ENCODE peak calls at places on chromosomes 4 and X, in five cellular contexts. Z, B, A, E and Q are unnamed samples.

GRCh38 chr4:61572160-61572559 is 372.0 kb downstream of the ADGRL3 start:
- DNase-seq in A (no peak), E (no peak), Z (peak; percentile 41), B (peak; percentile 24), Q (no peak)

GRCh38 chr4:71009091-71009490 is 15.6 kb downstream of the DCK start:
- DNase-seq in Z (peak; percentile 16), B (peak; percentile 72), E (no peak), A (no peak), Q (no peak)

GRCh38 chr4:113406723-113407016 is 354.9 kb downstream of the CAMK2D start:
- DNase-seq in Z (no peak), B (no peak), A (no peak), E (no peak), Q (no peak)

GRCh38 chr4:82063017-82063416 is 310.8 kb downstream of the HNRNPD start:
- DNase-seq in A (no peak), Z (no peak), B (no peak), E (no peak), Q (no peak)

GRCh38 chrX:74421181-74422028 is at the start of gene SLC16A2:
- DNase-seq in B (peak; percentile 71), Z (peak; percentile 82), E (peak; percentile 83), A (peak; percentile 50), Q (peak; percentile 82)

GRCh38 chr4:159101983-159102622 is 776 bp upstream of the RAPGEF2 start:
- DNase-seq in E (peak; percentile 63), A (no peak), B (no peak), Z (peak; percentile 13), Q (peak; percentile 54)

GRCh38 chr4:38316045-38316444 is 348.0 kb upstream of the KLF3 start:
- DNase-seq in B (no peak), Z (no peak), A (no peak), E (no peak), Q (no peak)

GRCh38 chr4:139866270-139866962 is 200.8 kb downstream of the MGST2 start:
- DNase-seq in Z (no peak), B (no peak), E (no peak), A (no peak), Q (no peak)

GRCh38 chr4:15920723-15921591 is 17.6 kb downstream of the FGFBP1 start:
- DNase-seq in Z (peak; percentile 92), A (no peak), B (peak; percentile 99), E (peak; percentile 92), Q (no peak)

GRCh38 chr4:126548890-126549289 is 1083.9 kb upstream of the INTU start:
- DNase-seq in E (no peak), Z (no peak), A (no peak), B (no peak), Q (no peak)

GRCh38 chr4:46946914-46947313 is 37.9 kb upstream of the COX7B2 start:
- DNase-seq in E (no peak), A (no peak), Z (peak; percentile 72), B (peak; percentile 1), Q (no peak)

GRCh38 chr4:125780159-125780558 is 465.4 kb downstream of the FAT4 start:
- DNase-seq in A (no peak), Z (peak; percentile 53), B (peak; percentile 28), E (no peak), Q (no peak)

GRCh38 chr4:23861897-23862296 is 27.9 kb downstream of the PPARGC1A start:
- DNase-seq in E (no peak), A (no peak), Z (no peak), B (no peak), Q (no peak)

GRCh38 chr4:9685692-9686091 is 95.7 kb upstream of the DRD5 start:
- DNase-seq in A (no peak), B (no peak), E (no peak), Z (no peak), Q (no peak)

GRCh38 chr4:138327334-138327733 is 85.2 kb upstream of the SLC7A11 start:
- DNase-seq in E (no peak), B (no peak), A (no peak), Z (no peak), Q (no peak)

GRCh38 chr4:42331914-42332368 is 65.3 kb upstream of the SHISA3 start:
- DNase-seq in Z (no peak), A (no peak), B (peak; percentile 73), E (no peak), Q (no peak)

GRCh38 chr4:139243448-139244365 is 36.3 kb downstream of the MGARP start:
- DNase-seq in A (no peak), E (peak; percentile 80), B (peak; percentile 99), Z (peak; percentile 94), Q (no peak)

GRCh38 chrX:9704876-9705465 is 60.7 kb downstream of the GPR143 start:
- DNase-seq in Z (no peak), E (no peak), B (no peak), A (no peak), Q (no peak)

GRCh38 chr4:138035781-138036258 is 206.3 kb downstream of the SLC7A11 start:
- DNase-seq in E (peak; percentile 59), B (peak; percentile 76), Z (peak; percentile 90), A (no peak), Q (peak; percentile 43)

GRCh38 chr4:94834496-94834895 is 76.7 kb downstream of the BMPR1B start:
- DNase-seq in Z (no peak), A (no peak), B (no peak), E (no peak), Q (no peak)

GRCh38 chr4:112633477-112634235 is 3.1 kb downstream of the ZGRF1 start:
- DNase-seq in B (peak; percentile 55), E (no peak), A (no peak), Z (peak; percentile 82), Q (peak; percentile 36)

GRCh38 chr4:57462843-57463242 is 352.7 kb upstream of the IGFBP7 start:
- DNase-seq in Z (no peak), B (no peak), A (no peak), E (no peak), Q (no peak)

GRCh38 chrX:48076343-48076742 is 4.9 kb upstream of the ZNF630 start:
- DNase-seq in Z (no peak), B (no peak), A (no peak), E (no peak), Q (no peak)
- H3K4me3 ChIP-seq in Z (no peak overlapping the region), B (no peak overlapping the region), A (no peak overlapping the region), E (no peak overlapping the region), Q (no peak overlapping the region)

DNA sequence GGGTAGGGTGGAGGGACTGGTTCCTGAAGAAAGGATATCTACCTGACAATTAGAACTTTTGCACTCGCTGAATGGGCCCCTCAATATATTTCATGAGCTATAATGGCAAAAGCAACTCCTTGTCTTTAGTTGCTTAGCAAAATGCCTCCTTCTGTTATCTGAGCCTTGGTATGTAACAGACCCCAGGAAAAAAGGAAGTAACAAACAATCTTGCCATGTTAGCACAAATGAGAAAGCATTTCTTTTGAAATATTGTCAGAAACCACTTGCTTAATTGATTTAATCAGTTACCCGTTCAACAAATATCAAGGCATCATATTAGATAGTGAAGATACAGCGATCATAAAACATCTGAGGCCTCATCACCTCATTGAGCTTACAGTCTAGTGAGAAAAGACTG is 74.6 kb upstream of the MAGEA10 start:
- DNase-seq in Z (no peak), E (no peak), A (no peak), B (no peak), Q (no peak)
- H3K4me3 ChIP-seq in Z (no peak overlapping the region), E (no peak overlapping the region), A (no peak overlapping the region), B (no peak overlapping the region), Q (no peak overlapping the region)

DNA sequence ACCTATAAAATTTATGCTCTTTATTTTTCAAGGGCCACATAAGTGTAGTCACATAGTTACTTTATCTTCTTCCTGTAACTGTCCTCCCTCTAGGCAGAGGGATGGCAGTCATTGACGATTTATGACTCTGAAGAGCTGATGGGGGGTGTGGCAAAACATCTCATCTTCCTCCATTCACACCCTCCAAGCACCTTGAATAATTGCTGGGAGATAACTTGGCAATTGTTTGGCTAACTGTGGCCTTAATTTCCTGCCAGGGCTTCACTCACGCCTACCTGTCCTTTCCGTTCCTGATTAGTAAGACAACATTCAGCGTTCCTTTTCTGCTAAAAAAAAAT is 329.2 kb downstream of the ARHGAP10 start:
- DNase-seq in E (no peak), Z (no peak), A (no peak), B (no peak), Q (no peak)
- H3K4me3 ChIP-seq in E (no peak overlapping the region), Z (no peak overlapping the region), A (peak overlapping the region; percentile 35), B (no peak overlapping the region), Q (no peak overlapping the region)

GRCh38 chr4:110635155-110635479 is 12.2 kb upstream of the PITX2 start:
- DNase-seq in B (no peak), E (no peak), Z (no peak), A (no peak), Q (no peak)
- H3K4me3 ChIP-seq in B (no peak overlapping the region), E (no peak overlapping the region), Z (no peak overlapping the region), A (no peak overlapping the region), Q (no peak overlapping the region)

DNA sequence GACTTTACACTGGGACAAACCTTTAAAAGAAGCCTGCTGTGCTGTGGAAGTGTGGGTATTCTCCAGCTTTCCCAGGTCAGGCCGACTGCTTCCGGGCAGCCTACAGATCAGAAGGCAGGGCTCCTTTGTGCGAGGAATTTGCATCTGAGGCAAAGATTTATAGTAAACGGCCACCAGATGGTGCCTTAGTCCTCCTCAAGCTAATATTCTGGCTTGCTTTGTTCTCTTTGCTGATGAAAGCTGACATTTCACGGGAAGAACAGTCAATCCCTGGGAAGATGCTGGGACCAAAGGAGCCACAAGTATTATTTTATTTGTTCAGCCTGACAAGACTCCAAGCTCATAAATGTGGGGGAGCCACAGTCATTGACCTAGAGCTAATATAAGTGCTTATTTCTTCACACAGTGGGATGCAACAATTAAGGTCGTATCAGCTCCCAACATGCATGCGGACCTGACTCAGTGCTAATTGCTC is 120.8 kb upstream of the TRIM2 start:
- DNase-seq in B (peak; percentile 78), A (peak; percentile 53), E (peak; percentile 78), Z (peak; percentile 89), Q (peak; percentile 66)
- H3K4me3 ChIP-seq in B (no peak overlapping the region), A (no peak overlapping the region), E (no peak overlapping the region), Z (no peak overlapping the region), Q (no peak overlapping the region)

GRCh38 chr4:40059362-40059761 is 2.7 kb downstream of the N4BP2 start:
- DNase-seq in A (no peak), Z (no peak), E (no peak), B (no peak), Q (no peak)
- H3K4me3 ChIP-seq in A (no peak overlapping the region), Z (no peak overlapping the region), E (no peak overlapping the region), B (no peak overlapping the region), Q (no peak overlapping the region)

DNA sequence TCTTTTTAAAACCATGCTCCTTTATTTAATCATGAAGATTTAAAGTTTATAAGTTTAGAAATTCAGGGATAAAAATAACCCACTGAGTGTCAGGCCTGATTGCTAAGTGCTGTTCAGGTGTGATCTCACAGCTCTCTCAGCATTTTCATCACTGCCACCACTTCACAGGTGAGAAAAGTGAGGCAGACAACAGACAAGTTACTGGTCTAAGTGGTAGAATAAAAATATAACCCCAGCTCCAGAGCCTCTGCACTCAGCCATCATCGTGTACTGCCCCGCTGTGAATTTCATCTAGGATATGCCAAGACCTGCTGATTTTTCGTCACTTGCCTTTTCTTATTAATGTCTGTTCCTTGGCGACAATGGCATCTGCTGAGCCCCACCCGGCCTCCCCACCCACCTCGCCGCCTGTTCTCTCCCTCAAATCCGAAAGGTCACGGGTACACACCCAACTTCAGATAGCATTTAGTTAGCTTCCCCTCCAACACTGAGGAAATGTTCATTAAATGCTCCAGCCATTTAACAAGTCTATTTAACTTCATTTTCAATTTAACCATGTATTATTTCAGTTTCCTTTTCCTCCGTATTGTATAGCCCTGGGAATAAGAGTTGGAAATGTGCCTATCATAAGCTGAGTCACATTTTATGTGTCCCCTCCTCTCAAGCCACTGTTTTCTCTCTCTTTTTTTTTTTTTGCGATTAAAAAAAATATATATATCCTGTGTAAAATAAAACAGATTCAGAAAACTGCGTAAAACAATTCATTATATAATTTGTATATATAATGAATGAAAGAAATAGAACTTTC is 236.5 kb downstream of the CBR4 start:
- DNase-seq in A (no peak), E (no peak), Z (no peak), B (no peak), Q (no peak)
- H3K4me3 ChIP-seq in A (no peak overlapping the region), E (no peak overlapping the region), Z (no peak overlapping the region), B (no peak overlapping the region), Q (no peak overlapping the region)